ENCODE peak calls at places on chromosomes 4 and X, in ten cellular contexts. E, U, C, K, D, M, V, I, G and P are unnamed samples.

GRCh38 chr4:159764343-159764952 is 661.6 kb downstream of the RAPGEF2 start:
- DNase-seq in E (no peak), U (no peak), C (no peak), K (peak), D (no peak), M (no peak), V (no peak), I (peak), G (peak), P (no peak)

GRCh38 chr4:43776371-43776770 is 672.2 kb downstream of the KCTD8 start:
- DNase-seq in E (no peak), U (no peak), C (no peak), K (peak), D (peak), M (no peak), V (no peak), I (peak), G (no peak), P (no peak)

GRCh38 chr4:24024597-24024996 is 134.8 kb upstream of the PPARGC1A start:
- DNase-seq in E (no peak), U (no peak), C (no peak), K (peak), D (peak), M (no peak), V (no peak), I (peak), G (no peak), P (no peak)

GRCh38 chr4:128841402-128841801 is 31.9 kb downstream of the JADE1 start:
- DNase-seq in E (no peak), U (no peak), C (no peak), K (no peak), D (no peak), M (no peak), V (no peak), I (no peak), G (no peak), P (no peak)

GRCh38 chrX:21373637-21374162 is 518 bp upstream of the CNKSR2 start:
- DNase-seq in E (no peak), U (no peak), C (peak), K (no peak), D (no peak), M (peak), V (no peak), I (no peak), G (no peak), P (no peak)

GRCh38 chrX:14916017-14916674 is 42.9 kb downstream of the MOSPD2 start:
- DNase-seq in E (peak), U (no peak), C (no peak), K (peak), D (peak), M (no peak), V (no peak), I (no peak), G (no peak), P (no peak)

GRCh38 chr4:111562811-111563210 is 582.4 kb upstream of the FAM241A start:
- DNase-seq in E (no peak), U (no peak), C (no peak), K (no peak), D (peak), M (no peak), V (no peak), I (no peak), G (no peak), P (no peak)

GRCh38 chrX:150035531-150035930 is 97.2 kb upstream of the EOLA2 start:
- DNase-seq in E (no peak), U (no peak), C (no peak), K (no peak), D (peak), M (no peak), V (no peak), I (no peak), G (no peak), P (no peak)

GRCh38 chr4:24965627-24966026 is 52.8 kb upstream of the CCDC149 start:
- DNase-seq in E (no peak), U (no peak), C (no peak), K (no peak), D (no peak), M (no peak), V (peak), I (peak), G (no peak), P (no peak)

DNA sequence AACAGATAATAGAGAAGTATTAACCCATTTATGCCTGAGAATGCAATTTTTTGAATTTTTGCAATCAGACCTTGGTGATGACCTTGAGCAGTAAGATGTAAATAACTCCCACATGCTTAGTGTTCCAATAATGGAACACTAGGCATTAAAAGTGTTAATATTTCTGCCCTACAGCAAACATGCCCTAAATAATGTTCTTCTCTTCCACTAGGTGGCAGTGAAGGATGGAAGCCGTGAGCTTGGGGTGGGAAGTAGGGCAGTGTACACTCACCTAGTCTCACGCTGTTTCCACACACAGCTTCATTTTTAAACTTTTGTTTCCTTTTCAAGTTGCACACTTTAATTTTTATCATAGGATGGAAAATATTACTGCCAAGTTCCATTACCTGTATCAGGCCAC is 613.1 kb upstream of the HS3ST1 start:
- DNase-seq in E (no peak), U (no peak), C (no peak), K (peak), D (no peak), M (no peak), V (peak), I (peak), G (no peak), P (no peak)
- TF ChIP-seq CTCF in E (no peak), U (no peak), C (peak), K (no peak), D (no peak), M (peak), V (peak), I (peak), G (no peak), P (peak)

GRCh38 chrX:33465137-33465536 is 253.8 kb upstream of the DMD start:
- DNase-seq in E (no peak), U (no peak), C (no peak), K (no peak), D (no peak), M (no peak), V (no peak), I (no peak), G (no peak), P (no peak)
- TF ChIP-seq CTCF in E (no peak), U (no peak), C (peak), K (no peak), D (no peak), M (no peak), V (peak), I (no peak), G (no peak), P (peak)

DNA sequence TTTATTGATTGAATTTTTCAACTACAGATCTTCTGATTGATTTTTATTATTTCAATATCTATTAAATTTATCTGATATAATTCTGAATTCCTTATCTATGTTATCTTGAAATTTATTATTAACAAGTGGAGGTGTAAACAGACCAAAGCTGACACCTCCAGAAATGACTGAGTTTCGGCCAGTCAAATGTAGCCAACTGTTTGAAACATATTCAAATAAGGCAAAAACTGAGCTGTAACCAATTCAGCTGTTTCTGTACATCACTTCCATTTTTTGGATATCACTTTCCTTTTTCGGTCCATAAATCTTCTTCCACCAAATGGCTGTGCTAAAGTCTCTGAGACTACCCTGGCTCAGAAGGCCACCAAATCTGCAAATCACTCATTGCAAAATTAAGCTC is 2127.3 kb upstream of the AGA start:
- DNase-seq in E (no peak), U (no peak), C (no peak), K (no peak), D (no peak), M (no peak), V (no peak), I (no peak), G (no peak), P (no peak)
- TF ChIP-seq CTCF in E (no peak), U (no peak), C (no peak), K (no peak), D (no peak), M (no peak), V (no peak), I (no peak), G (no peak), P (no peak)

GRCh38 chr4:70903282-70903603 is 1.1 kb downstream of the MOB1B start:
- DNase-seq in E (no peak), U (no peak), C (no peak), K (peak), D (no peak), M (no peak), V (no peak), I (no peak), G (peak), P (no peak)

GRCh38 chr4:70901607-70901983 is 574 bp upstream of the MOB1B start:
- DNase-seq in E (no peak), U (no peak), C (no peak), K (no peak), D (no peak), M (no peak), V (no peak), I (no peak), G (peak), P (no peak)

GRCh38 chr4:70902577-70903281 is 560 bp downstream of the MOB1B start:
- DNase-seq in E (no peak), U (no peak), C (no peak), K (peak), D (peak), M (no peak), V (no peak), I (peak), G (peak), P (peak)

GRCh38 chr4:70901984-70902576 is at the start of gene MOB1B:
- DNase-seq in E (peak), U (peak), C (peak), K (peak), D (peak), M (peak), V (peak), I (peak), G (peak), P (peak)
- TF ChIP-seq CTCF in E (peak), U (no peak), C (peak), K (peak), D (peak), M (peak), V (no peak), I (no peak), G (peak), P (peak)

GRCh38 chrX:153649915-153650782 is 3.1 kb downstream of the DUSP9 start:
- DNase-seq in E (no peak), U (no peak), C (no peak), K (no peak), D (no peak), M (no peak), V (no peak), I (no peak), G (no peak), P (no peak)

GRCh38 chrX:153653556-153653955 is 6.6 kb downstream of the DUSP9 start:
- DNase-seq in E (no peak), U (no peak), C (no peak), K (no peak), D (no peak), M (no peak), V (no peak), I (no peak), G (no peak), P (no peak)

GRCh38 chrX:153649178-153649914 is 2.3 kb downstream of the DUSP9 start:
- DNase-seq in E (no peak), U (no peak), C (peak), K (peak), D (no peak), M (no peak), V (peak), I (peak), G (no peak), P (peak)

GRCh38 chrX:153650959-153651358 is 4.0 kb downstream of the DUSP9 start:
- DNase-seq in E (no peak), U (no peak), C (no peak), K (no peak), D (no peak), M (no peak), V (no peak), I (no peak), G (no peak), P (no peak)

DNA sequence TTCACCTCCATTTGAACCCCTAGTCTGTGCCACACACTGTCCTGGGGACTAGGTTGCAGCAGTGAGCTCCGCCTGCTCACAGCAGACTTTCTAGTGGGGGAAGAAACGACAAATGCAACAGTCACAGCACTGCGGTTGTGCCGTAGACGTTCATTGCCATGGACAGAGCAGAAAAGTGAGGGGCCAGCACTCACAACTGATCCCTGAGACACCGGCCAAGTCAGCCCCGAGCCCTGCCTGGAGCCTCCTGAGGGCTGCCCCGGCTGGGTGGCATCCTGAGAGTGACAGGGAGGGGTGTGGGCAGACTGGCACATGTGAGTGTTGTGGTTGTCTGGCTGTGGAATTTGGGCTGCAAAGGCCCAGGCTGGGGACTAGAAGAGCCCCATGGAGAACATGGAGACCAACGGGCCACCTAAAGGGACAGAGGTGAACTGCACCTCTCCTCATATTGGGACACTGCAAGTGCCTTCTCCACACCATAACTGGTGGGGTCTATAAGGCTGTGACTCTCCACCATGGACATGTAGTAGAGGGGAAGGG is 4.6 kb downstream of the DUSP9 start:
- DNase-seq in E (no peak), U (no peak), C (no peak), K (no peak), D (no peak), M (no peak), V (no peak), I (peak), G (no peak), P (no peak)
- TF ChIP-seq CTCF in E (peak), U (no peak), C (peak), K (peak), D (peak), M (peak), V (no peak), I (peak), G (no peak), P (peak)

GRCh38 chr4:173500841-173501591 is 29.0 kb downstream of the HAND2 start:
- DNase-seq in E (no peak), U (peak), C (no peak), K (no peak), D (no peak), M (no peak), V (no peak), I (no peak), G (no peak), P (no peak)

GRCh38 chr4:173498771-173499170 is 31.3 kb downstream of the HAND2 start:
- DNase-seq in E (no peak), U (no peak), C (no peak), K (no peak), D (no peak), M (no peak), V (no peak), I (no peak), G (no peak), P (no peak)

GRCh38 chr4:173501592-173502150 is 28.4 kb downstream of the HAND2 start:
- DNase-seq in E (no peak), U (no peak), C (no peak), K (no peak), D (no peak), M (no peak), V (no peak), I (no peak), G (no peak), P (no peak)

GRCh38 chr4:173498023-173498422 is 32.0 kb downstream of the HAND2 start:
- DNase-seq in E (no peak), U (no peak), C (no peak), K (no peak), D (no peak), M (no peak), V (no peak), I (no peak), G (no peak), P (no peak)

GRCh38 chr4:173499568-173500535 is 30.2 kb downstream of the HAND2 start:
- DNase-seq in E (no peak), U (peak), C (no peak), K (no peak), D (no peak), M (no peak), V (no peak), I (no peak), G (no peak), P (no peak)
- TF ChIP-seq CTCF in E (no peak), U (no peak), C (no peak), K (no peak), D (no peak), M (no peak), V (no peak), I (no peak), G (no peak), P (no peak)

GRCh38 chrX:8823698-8824097 is 22.5 kb upstream of the FAM9A start:
- DNase-seq in E (no peak), U (no peak), C (no peak), K (no peak), D (no peak), M (no peak), V (no peak), I (no peak), G (no peak), P (no peak)

GRCh38 chrX:8815460-8816065 is 14.4 kb upstream of the FAM9A start:
- DNase-seq in E (no peak), U (no peak), C (no peak), K (peak), D (peak), M (no peak), V (no peak), I (peak), G (peak), P (no peak)

DNA sequence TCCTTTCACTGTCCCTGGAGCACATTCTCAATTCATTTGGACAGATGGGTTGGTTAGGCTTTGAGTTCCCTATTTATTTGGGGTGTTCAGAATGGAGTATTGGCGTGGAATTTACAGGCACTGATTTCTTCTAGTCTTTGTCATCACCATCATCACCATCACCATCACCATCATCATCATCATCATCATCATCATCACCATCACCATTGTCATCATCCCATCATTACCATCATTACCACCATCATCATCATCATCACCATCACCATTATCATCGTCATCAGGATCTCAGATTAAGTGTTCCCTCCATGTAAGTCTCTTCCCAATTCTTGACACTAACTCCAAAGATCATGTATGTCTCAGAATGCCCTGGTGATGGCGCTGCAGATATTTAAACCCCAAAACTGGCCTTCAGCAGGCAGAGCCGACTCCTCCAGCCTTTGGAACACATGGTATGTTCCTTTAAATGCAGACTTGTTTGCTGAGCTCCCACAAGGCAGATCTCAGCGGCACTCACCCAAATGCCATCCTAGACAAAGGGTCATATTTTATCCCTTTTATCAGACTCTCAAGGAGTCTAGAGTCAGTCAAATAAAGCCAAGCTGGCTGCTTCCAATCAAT is 19.8 kb upstream of the FAM9A start:
- DNase-seq in E (no peak), U (no peak), C (no peak), K (peak), D (peak), M (no peak), V (peak), I (peak), G (no peak), P (no peak)
- TF ChIP-seq CTCF in E (peak), U (no peak), C (no peak), K (no peak), D (peak), M (no peak), V (no peak), I (no peak), G (no peak), P (no peak)

DNA sequence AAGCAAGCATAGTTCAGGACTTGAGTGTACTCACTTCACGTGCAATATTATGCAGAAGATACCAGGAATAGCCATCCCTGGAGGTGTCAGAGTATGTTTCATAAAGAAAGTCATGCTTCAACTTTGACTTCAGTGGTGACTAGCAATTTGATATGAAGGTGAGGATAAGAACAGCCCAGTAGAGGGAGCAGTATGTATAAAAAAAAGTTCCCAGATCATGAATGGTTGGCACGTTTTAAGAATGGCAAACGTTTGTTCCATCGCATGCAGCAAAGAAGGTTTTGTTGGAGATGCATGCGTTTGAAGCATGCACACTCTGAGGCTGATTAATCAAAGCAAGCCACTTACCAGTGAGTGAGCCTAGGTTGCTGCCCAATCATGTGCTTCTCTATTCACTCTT is 33.5 kb upstream of the SLITRK4 start:
- DNase-seq in E (no peak), U (no peak), C (no peak), K (peak), D (no peak), M (no peak), V (no peak), I (peak), G (no peak), P (no peak)
- TF ChIP-seq CTCF in E (peak), U (no peak), C (no peak), K (peak), D (no peak), M (no peak), V (no peak), I (no peak), G (no peak), P (no peak)